ENCODE peak calls at places on chromosomes 13 and 19, in four cellular contexts. One of them, this sample, is unnamed.

GRCh38 chr13:75016225-75016624 is 465.7 kb downstream of the TBC1D4 start:
- DNase-seq in K562: no peak
- DNase-seq in IMR-90: no peak
- DNase-seq in HepG2: no peak
- DNase-seq in this sample: no peak

GRCh38 chr13:108215428-108215827 is at the start of gene LIG4:
- DNase-seq in K562: peak
- DNase-seq in IMR-90: peak
- DNase-seq in HepG2: peak
- DNase-seq in this sample: peak

GRCh38 chr19:53958168-53958571 is 4.6 kb upstream of the CACNG8 start:
- DNase-seq in IMR-90: no peak
- DNase-seq in K562: no peak
- DNase-seq in HepG2: no peak
- DNase-seq in this sample: no peak

GRCh38 chr13:34340534-34340933 is 522.6 kb downstream of the RFC3 start:
- DNase-seq in K562: no peak
- DNase-seq in IMR-90: no peak
- DNase-seq in HepG2: no peak
- DNase-seq in this sample: no peak

GRCh38 chr19:32976223-32976805 is 4.3 kb downstream of the FAAP24 start:
- DNase-seq in IMR-90: peak
- DNase-seq in K562: peak
- DNase-seq in HepG2: peak
- DNase-seq in this sample: peak

GRCh38 chr19:44757735-44758505 is 9.4 kb downstream of the BCL3 start:
- DNase-seq in K562: no peak
- DNase-seq in IMR-90: peak
- DNase-seq in HepG2: no peak
- DNase-seq in this sample: no peak

GRCh38 chr13:81393110-81393509 is 1052.2 kb upstream of the SPRY2 start:
- DNase-seq in HepG2: no peak
- DNase-seq in IMR-90: no peak
- DNase-seq in K562: no peak
- DNase-seq in this sample: no peak

GRCh38 chr19:44579663-44580365 is 33.5 kb upstream of the IGSF23 start:
- DNase-seq in K562: no peak
- DNase-seq in IMR-90: no peak
- DNase-seq in HepG2: no peak
- DNase-seq in this sample: no peak

GRCh38 chr19:12907166-12907565 is 11.9 kb downstream of the SYCE2 start:
- DNase-seq in K562: peak
- DNase-seq in IMR-90: no peak
- DNase-seq in HepG2: no peak
- DNase-seq in this sample: no peak

GRCh38 chr19:4009990-4010807 is 2.7 kb downstream of the PIAS4 start:
- DNase-seq in IMR-90: peak
- DNase-seq in K562: no peak
- DNase-seq in HepG2: no peak
- DNase-seq in this sample: no peak

GRCh38 chr19:10782795-10783194 is 53.2 kb downstream of the TMED1 start:
- DNase-seq in K562: no peak
- DNase-seq in HepG2: no peak
- DNase-seq in IMR-90: no peak
- DNase-seq in this sample: no peak

GRCh38 chr19:1935484-1936208 is 5.3 kb upstream of the CSNK1G2 start:
- DNase-seq in HepG2: peak
- DNase-seq in K562: peak
- DNase-seq in IMR-90: peak
- DNase-seq in this sample: no peak
- TF ChIP-seq MAZ in HepG2: no peak
- TF ChIP-seq MAZ in K562: no peak
- TF ChIP-seq MAZ in IMR-90: no peak
- TF ChIP-seq MAZ in this sample: no peak

GRCh38 chr13:29472317-29472961 is 123.0 kb downstream of the SLC7A1 start:
- DNase-seq in K562: peak
- DNase-seq in HepG2: peak
- DNase-seq in IMR-90: peak
- DNase-seq in this sample: peak
- TF ChIP-seq MAZ in K562: no peak
- TF ChIP-seq MAZ in HepG2: no peak
- TF ChIP-seq MAZ in IMR-90: no peak
- TF ChIP-seq MAZ in this sample: no peak

DNA sequence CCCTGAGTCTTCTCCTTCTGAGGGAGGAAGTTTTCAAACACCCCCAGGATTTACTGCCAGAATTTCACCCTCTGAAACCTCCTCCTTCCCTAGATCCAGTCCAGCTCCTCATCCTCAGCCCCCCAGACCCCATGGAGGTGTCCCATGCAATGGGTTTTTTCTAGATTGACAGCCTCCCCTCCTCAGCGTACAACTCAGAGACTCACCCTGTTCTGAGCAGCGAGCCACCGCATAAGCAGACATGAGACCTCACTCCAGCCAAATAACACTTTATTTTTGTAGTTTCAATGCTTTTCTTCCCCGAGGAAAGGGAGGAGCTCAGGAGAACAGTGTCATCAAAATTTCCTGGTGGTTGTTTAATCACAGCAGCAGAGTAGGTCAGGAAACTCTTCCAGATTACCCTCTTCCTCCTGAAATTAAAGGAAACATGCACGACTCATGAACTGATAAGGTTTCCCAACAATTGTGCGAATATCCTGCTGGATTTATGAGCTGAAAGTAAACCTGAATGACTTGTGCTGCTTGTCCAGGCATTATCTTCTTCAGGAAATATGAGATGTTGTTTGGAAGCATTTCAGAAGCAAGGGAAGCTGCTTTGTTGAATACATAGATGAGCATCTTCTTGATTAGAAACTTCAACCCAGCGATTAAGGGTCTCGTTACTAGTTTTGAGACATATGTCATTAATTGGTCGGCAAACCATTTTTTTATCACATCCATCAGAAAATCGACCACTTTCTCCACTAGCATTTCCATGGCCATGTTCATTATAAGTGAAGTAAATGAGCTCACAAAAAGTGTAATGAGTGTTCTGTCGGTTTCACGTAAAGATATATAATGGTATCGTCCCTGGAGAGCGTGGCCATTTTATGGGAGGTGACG is 36.2 kb downstream of the ERICH4 start:
- DNase-seq in IMR-90: no peak
- DNase-seq in HepG2: no peak
- DNase-seq in K562: no peak
- DNase-seq in this sample: no peak
- TF ChIP-seq MAZ in IMR-90: no peak
- TF ChIP-seq MAZ in HepG2: no peak
- TF ChIP-seq MAZ in K562: no peak
- TF ChIP-seq MAZ in this sample: no peak

GRCh38 chr19:47511681-47512080 is 3.2 kb downstream of the NAPA start:
- DNase-seq in HepG2: no peak
- DNase-seq in K562: no peak
- DNase-seq in IMR-90: peak
- DNase-seq in this sample: no peak
- TF ChIP-seq MAZ in HepG2: no peak
- TF ChIP-seq MAZ in K562: no peak
- TF ChIP-seq MAZ in IMR-90: no peak
- TF ChIP-seq MAZ in this sample: no peak

GRCh38 chr19:17285415-17286135 is 3.9 kb downstream of the ANKLE1 start:
- DNase-seq in HepG2: no peak
- DNase-seq in K562: no peak
- DNase-seq in IMR-90: no peak
- DNase-seq in this sample: no peak

GRCh38 chr19:17286742-17287141 is 5.0 kb downstream of the ANKLE1 start:
- DNase-seq in HepG2: no peak
- DNase-seq in K562: no peak
- DNase-seq in IMR-90: no peak
- DNase-seq in this sample: no peak

GRCh38 chr19:17289489-17289888 is 7.8 kb downstream of the ANKLE1 start:
- DNase-seq in HepG2: no peak
- DNase-seq in K562: peak
- DNase-seq in IMR-90: peak
- DNase-seq in this sample: peak

GRCh38 chr19:17283504-17283996 is 1.8 kb downstream of the ANKLE1 start:
- DNase-seq in HepG2: no peak
- DNase-seq in K562: no peak
- DNase-seq in IMR-90: no peak
- DNase-seq in this sample: no peak

GRCh38 chr19:17286263-17286662 is 4.6 kb downstream of the ANKLE1 start:
- DNase-seq in K562: no peak
- DNase-seq in HepG2: no peak
- DNase-seq in IMR-90: no peak
- DNase-seq in this sample: no peak
- TF ChIP-seq MAZ in K562: no peak
- TF ChIP-seq MAZ in HepG2: no peak
- TF ChIP-seq MAZ in IMR-90: no peak
- TF ChIP-seq MAZ in this sample: no peak

GRCh38 chr19:6214881-6215541 is 64.8 kb downstream of the MLLT1 start:
- DNase-seq in IMR-90: no peak
- DNase-seq in K562: no peak
- DNase-seq in HepG2: no peak
- DNase-seq in this sample: no peak
- TF ChIP-seq MAZ in IMR-90: no peak
- TF ChIP-seq MAZ in K562: no peak
- TF ChIP-seq MAZ in HepG2: no peak
- TF ChIP-seq MAZ in this sample: no peak

DNA sequence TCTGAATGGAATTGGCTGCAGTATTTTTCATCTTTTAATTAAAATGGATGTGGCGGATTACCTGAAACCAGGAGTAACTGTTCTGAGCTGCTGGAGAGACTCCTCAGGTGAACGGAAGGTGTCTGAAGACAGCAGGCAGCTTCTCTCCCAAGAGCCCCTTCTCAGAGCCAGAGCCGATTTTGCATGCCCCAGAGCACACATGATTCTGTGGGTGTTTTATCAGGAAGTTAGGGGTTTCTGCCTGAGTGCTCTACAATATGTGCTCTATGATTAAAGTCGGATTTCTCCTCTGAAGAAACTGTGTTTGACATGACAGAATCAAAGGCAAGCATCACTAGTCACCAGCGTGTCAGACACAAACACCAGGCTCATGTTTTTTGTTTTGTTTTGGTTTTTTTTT is 60.7 kb upstream of the MCF2L start:
- DNase-seq in K562: no peak
- DNase-seq in IMR-90: no peak
- DNase-seq in HepG2: no peak
- DNase-seq in this sample: no peak
- TF ChIP-seq MAZ in K562: no peak
- TF ChIP-seq MAZ in IMR-90: no peak
- TF ChIP-seq MAZ in HepG2: no peak
- TF ChIP-seq MAZ in this sample: no peak

DNA sequence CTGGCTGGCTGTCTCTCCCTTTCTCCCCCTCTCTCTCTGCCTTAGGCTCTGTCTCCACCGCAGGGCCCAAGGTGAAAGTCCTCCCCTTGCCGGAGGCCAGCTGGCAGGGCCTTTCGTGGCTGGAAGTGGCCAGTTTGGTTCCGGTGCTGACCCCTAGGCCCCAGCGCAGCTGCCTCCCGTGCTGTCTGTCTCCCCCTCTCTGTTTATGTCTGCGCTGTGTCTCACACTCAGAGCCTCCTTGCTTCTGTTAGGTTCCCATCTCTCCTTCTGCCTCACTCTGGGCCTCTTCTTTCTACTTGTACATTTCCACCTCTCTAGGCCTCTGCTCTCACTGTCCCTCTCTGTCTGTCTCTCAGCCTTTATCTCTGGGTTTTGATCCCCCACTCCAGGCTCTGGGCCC is 13.1 kb downstream of the CCDC97 start:
- DNase-seq in HepG2: no peak
- DNase-seq in K562: no peak
- DNase-seq in IMR-90: peak
- DNase-seq in this sample: no peak
- TF ChIP-seq MAZ in HepG2: no peak
- TF ChIP-seq MAZ in K562: no peak
- TF ChIP-seq MAZ in IMR-90: peak
- TF ChIP-seq MAZ in this sample: no peak